ENCODE peak calls at places on chromosomes 6 and 20, in five cellular contexts. I, H, J, Y and Q are unnamed samples. For H3K4me1, the result is how much of the 10 kb centered on the place peaks cover.

GRCh38 chr20:24382775-24383174 is 86.7 kb upstream of the SYNDIG1 start:
- DNase-seq in I (no peak), H (no peak), J (no peak), Y (no peak), Q (no peak)

GRCh38 chr20:38049800-38050199 is 16.3 kb downstream of the RPRD1B start:
- DNase-seq in I (no peak), H (peak), J (no peak), Y (peak), Q (peak)

GRCh38 chr20:49987015-49987867 is 4.5 kb downstream of the SNAI1 start:
- DNase-seq in I (no peak), H (peak), J (no peak), Y (no peak), Q (peak)

GRCh38 chr20:54727490-54727889 is 252.1 kb downstream of the DOK5 start:
- DNase-seq in I (no peak), H (no peak), J (no peak), Y (no peak), Q (no peak)

GRCh38 chr6:147195510-147195909 is 8.7 kb upstream of the STXBP5 start:
- DNase-seq in I (no peak), H (no peak), J (no peak), Y (no peak), Q (no peak)

GRCh38 chr20:43727980-43728590 is 1.3 kb upstream of the GTSF1L start:
- DNase-seq in I (no peak), H (peak), J (no peak), Y (no peak), Q (no peak)

GRCh38 chr6:120211955-120212792 is 862.6 kb upstream of the MAN1A1 start:
- DNase-seq in I (no peak), H (no peak), J (no peak), Y (no peak), Q (peak)

GRCh38 chr6:115838763-115839401 is 221.8 kb downstream of the FRK start:
- DNase-seq in I (peak), H (peak), J (peak), Y (no peak), Q (peak)

GRCh38 chr20:63893999-63894357 is 948 bp upstream of the DNAJC5 start:
- DNase-seq in I (no peak), H (no peak), J (no peak), Y (no peak), Q (no peak)

GRCh38 chr6:44651604-44652003 is 264.1 kb downstream of the CDC5L start:
- DNase-seq in I (peak), H (no peak), J (no peak), Y (no peak), Q (no peak)

GRCh38 chr20:53064935-53065334 is 92.8 kb downstream of the TSHZ2 start:
- DNase-seq in I (no peak), H (no peak), J (no peak), Y (no peak), Q (no peak)

GRCh38 chr6:155349129-155349528 is 34.8 kb upstream of the TFB1M start:
- DNase-seq in I (no peak), H (peak), J (no peak), Y (no peak), Q (peak)
- H3K4me1 ChIP-seq in I (under half), H (under half), J (under half), Y (under half), Q (under half)

GRCh38 chr20:45183084-45183483 is 8.4 kb downstream of the PI3 start:
- DNase-seq in I (no peak), H (no peak), J (no peak), Y (no peak), Q (no peak)

GRCh38 chr20:45174434-45175364 is at the start of gene PI3:
- DNase-seq in I (no peak), H (no peak), J (no peak), Y (no peak), Q (peak)

GRCh38 chr20:45176526-45176925 is 1.8 kb downstream of the PI3 start:
- DNase-seq in I (no peak), H (no peak), J (no peak), Y (no peak), Q (no peak)

GRCh38 chr20:45181639-45182038 is 6.9 kb downstream of the PI3 start:
- DNase-seq in I (no peak), H (no peak), J (no peak), Y (no peak), Q (peak)

GRCh38 chr20:45179166-45179565 is 4.5 kb downstream of the PI3 start:
- DNase-seq in I (no peak), H (no peak), J (no peak), Y (no peak), Q (no peak)
- H2AFZ ChIP-seq in I (peak), H (no peak), J (no peak), Y (no peak), Q (no peak)

GRCh38 chr6:158769696-158770446 is 49.3 kb downstream of the EZR start:
- DNase-seq in I (no peak), H (no peak), J (no peak), Y (no peak), Q (no peak)
- H3K4me1 ChIP-seq in I (under half), H (under half), J (under half), Y (under half), Q (under half)

DNA sequence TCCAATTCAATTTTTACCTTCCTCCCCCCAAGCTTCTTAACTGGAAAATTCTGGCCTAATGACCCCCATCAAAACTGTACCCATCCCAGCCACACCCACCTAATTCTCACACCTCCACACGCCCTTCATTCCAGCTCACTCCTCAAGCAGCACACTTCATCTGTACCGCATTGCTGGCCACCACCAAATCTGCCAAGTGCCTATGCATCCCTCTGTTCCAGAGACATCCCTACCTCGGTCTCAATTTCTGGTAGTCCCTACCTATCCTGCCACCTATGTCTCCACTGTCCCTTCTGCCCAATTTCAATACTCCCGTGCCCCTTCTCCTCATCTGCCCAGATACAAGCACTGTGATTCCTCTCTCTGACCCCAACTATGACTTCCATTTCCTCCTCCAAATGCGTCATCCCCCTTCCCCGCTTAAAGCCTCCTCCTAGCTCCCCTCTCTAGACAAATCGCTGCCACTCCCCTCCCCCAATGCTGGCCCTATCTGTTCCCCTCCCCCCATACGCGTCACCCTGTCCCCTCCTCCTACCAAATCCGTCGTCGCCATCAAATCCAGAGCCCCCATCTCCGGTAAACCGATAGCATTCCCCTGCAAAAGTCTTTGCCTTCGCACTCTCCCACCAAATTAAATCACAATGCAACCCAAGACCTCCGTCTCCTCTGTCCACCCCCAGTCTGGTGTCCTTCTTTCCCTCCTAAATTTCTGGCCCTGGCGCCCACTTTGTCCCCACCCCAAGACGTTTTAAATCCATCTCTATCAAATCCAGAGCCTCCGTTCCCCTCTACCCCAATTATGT is 1.2 kb downstream of the MTCH1 start:
- DNase-seq in I (peak), H (peak), J (peak), Y (no peak), Q (peak)
- H2AFZ ChIP-seq in I (no peak), H (peak), J (no peak), Y (no peak), Q (no peak)

DNA sequence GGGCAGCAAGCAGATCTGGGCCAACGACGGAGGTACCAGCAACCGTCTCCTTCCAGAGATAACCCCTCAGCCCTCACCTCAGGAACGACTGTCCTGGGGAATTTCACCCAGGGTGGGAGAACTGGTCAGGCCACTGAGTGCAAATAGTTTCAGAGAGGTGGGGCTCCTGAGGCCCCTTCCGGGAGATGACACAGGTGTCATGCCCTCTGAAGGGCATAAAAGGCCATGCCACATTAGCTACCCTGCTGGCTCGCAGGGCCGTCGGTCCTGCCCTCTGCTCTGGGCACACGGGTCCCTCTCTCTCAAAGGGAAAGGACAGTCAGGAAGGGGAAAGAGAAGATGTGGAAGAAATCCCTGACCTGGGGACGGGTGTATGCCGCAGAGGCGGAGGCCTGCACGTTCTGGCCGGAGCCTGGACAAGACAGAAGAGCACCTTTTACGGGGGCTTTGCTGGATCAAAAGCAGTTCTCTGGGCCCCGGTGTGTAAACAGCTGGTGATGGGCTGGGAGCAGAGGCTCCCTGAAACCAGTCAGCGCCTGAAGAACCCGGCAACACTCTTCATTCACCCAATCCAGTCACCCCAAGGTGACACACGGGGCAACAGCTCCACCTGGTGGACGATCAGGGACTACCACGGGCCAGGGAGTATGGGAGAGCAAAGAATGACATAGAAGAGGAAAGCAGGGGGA is 6.4 kb upstream of the TAF8 start:
- DNase-seq in I (peak), H (peak), J (peak), Y (peak), Q (peak)
- H3K4me1 ChIP-seq in I (under half), H (under half), J (under half), Y (under half), Q (under half)

GRCh38 chr20:3045816-3046676 is at the start of gene MRPS26:
- DNase-seq in I (peak), H (peak), J (peak), Y (no peak), Q (peak)
- H2AFZ ChIP-seq in I (peak), H (peak), J (peak), Y (peak), Q (peak)

DNA sequence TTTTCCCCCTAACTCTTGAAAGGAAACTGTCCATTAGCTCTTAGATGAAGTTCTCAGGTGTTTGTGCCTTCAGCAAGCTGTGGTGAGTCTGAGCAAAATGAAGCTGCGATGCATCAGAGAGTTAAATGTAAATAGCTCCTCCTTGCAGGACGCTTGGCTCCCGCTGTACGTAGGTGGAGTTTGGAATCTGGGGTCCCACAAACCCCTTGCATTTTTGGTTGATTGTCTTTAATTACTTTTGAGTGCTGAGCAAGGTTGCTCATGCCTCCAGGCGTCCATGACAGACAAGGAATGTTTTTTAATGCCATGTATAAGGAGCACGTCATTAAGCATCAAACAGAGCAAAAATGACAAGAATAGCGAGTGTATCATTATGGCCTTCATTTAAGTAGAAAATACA is 300.5 kb downstream of the TFAP2C start:
- DNase-seq in I (peak), H (no peak), J (peak), Y (no peak), Q (no peak)
- H3K4me1 ChIP-seq in I (half or more), H (under half), J (under half), Y (under half), Q (under half)